ENCODE peak calls at places on chromosomes 2 and 18, in six cellular contexts. F, A, V, Q, I and H are unnamed samples.

GRCh38 chr2:2542966-2543555 is 212.0 kb upstream of the MYT1L start:
- DNase-seq in F (no peak), V (no peak), I (no peak), A (no peak), Q (no peak), H (no peak)

GRCh38 chr18:31684279-31685096 is at the start of gene B4GALT6:
- DNase-seq in I (no peak), A (peak; percentile 26), Q (no peak), V (peak; percentile 64), F (peak; percentile 12), H (no peak)

GRCh38 chr2:98460573-98461560 is 16.2 kb downstream of the INPP4A start:
- DNase-seq in I (no peak), Q (no peak), V (no peak), A (no peak), F (no peak), H (no peak)

GRCh38 chr18:58590231-58590630 is 38.7 kb downstream of the ALPK2 start:
- DNase-seq in Q (no peak), A (no peak), I (peak; percentile 88), V (no peak), F (no peak), H (peak; percentile 71)

GRCh38 chr2:118224888-118225264 is 136.6 kb downstream of the INSIG2 start:
- DNase-seq in Q (no peak), V (no peak), I (no peak), F (no peak), A (no peak), H (no peak)

GRCh38 chr2:119700866-119701265 is 21.9 kb downstream of the TMEM177 start:
- DNase-seq in Q (peak; percentile 57), F (no peak), A (no peak), V (no peak), I (no peak), H (no peak)

GRCh38 chr2:62526531-62527381 is 20.8 kb upstream of the TMEM17 start:
- DNase-seq in Q (no peak), F (no peak), I (no peak), V (no peak), A (no peak), H (no peak)

GRCh38 chr2:12589802-12590320 is 126.9 kb upstream of the TRIB2 start:
- DNase-seq in I (no peak), A (no peak), V (no peak), Q (no peak), F (no peak), H (no peak)

GRCh38 chr18:67199993-67200617 is 316.4 kb downstream of the DSEL start:
- DNase-seq in A (no peak), I (peak; percentile 69), Q (no peak), V (no peak), F (no peak), H (no peak)

GRCh38 chr18:48293954-48294893 is 115.0 kb downstream of the ZBTB7C start:
- DNase-seq in V (peak; percentile 47), A (peak; percentile 44), I (no peak), F (no peak), Q (peak; percentile 19), H (no peak)

GRCh38 chr2:190655570-190655969 is 6.7 kb downstream of the NAB1 start:
- DNase-seq in A (no peak), Q (no peak), F (no peak), V (no peak), I (no peak), H (no peak)

GRCh38 chr2:229591611-229592010 is 122.7 kb downstream of the DNER start:
- DNase-seq in F (no peak), Q (no peak), A (no peak), I (no peak), V (no peak), H (no peak)

GRCh38 chr2:36561223-36561944 is 36.6 kb downstream of the FEZ2 start:
- DNase-seq in F (no peak), A (no peak), I (peak; percentile 93), Q (no peak), V (no peak), H (no peak)

GRCh38 chr2:217286833-217287232 is 427.0 kb upstream of the TNP1 start:
- DNase-seq in I (peak; percentile 93), F (no peak), Q (no peak), A (no peak), V (no peak), H (no peak)

DNA sequence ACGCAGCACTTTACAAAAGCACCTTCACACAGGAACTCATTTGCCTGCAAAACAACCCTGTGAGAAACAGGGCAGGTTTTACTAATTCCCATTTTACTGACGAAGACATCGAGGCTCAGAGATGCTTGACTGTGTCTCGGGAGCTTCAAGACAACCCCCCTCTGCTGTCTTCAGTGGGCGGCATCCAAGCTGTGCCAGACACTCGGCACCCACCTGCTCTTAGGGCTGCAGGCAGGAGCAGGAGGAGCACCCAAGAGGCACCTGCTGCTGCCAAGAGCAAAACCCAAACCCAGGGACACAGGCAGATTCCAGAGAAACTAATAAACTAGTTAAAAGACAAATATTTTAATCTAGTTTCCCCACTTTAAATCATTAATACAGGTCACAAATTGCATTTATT is 67.9 kb downstream of the PPP4R1 start:
- DNase-seq in A (no peak), Q (no peak), F (no peak), V (no peak), I (no peak), H (no peak)
- H3K36me3 ChIP-seq in A (peaks cover 49% of the 10 kb centered on the region), Q (no peaks in the 10 kb centered on the region), F (no peaks in the 10 kb centered on the region), V (peaks cover 59% of the 10 kb centered on the region), I (peaks cover 47% of the 10 kb centered on the region), H (peaks cover 64% of the 10 kb centered on the region)

DNA sequence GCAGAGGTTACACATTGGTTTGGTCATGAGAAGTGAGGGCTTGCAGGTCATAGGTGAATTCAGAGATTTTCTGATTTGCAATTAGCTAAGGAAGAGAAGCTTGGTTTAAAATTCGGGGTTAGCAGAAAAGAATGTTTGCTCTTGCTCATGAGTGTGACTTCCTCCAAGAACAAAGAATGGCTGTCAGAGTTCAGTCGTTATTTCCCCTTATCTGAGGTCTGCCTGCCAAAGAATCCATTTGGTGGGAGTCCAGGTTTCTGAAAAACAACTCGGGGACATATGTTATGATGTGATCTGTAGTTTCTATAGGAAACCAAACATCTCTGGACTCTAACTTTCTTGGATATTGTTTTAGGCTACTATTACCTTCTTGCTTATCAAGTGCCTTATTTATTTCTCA is 3.2 kb upstream of the UGT1A6 start:
- DNase-seq in I (no peak), Q (no peak), F (no peak), A (no peak), V (no peak), H (no peak)
- H3K4me3 ChIP-seq in I (no peak overlapping the region), Q (no peak overlapping the region), F (no peak overlapping the region), A (no peak overlapping the region), V (no peak overlapping the region), H (no peak overlapping the region)

GRCh38 chr2:106863387-106863786 is 22.6 kb downstream of the ST6GAL2 start:
- DNase-seq in V (no peak), A (no peak), I (no peak), F (no peak), Q (no peak), H (no peak)
- TF ChIP-seq CTCF in V (no peak), A (no peak), I (no peak), F (no peak), Q (no peak), H (no peak)

DNA sequence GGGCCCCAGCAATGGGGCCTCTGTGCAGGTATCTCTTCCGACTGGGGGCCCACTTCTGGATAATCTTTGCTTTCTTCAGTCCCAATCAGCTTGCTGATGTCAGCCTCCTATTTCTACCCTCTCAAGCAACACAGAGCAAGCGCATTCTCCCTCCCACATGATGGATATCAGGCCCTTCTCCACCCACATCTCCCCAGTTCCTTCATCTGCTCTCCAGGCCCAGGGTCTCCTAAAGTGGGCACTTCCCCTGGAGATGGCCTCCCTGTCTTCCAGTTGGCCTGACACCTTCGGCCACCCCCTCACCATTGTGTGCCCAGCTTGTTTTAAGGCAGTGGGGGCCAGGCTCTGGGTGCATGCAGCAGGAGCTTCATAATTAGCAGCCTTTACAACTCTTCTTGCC is 96.6 kb upstream of the MCFD2 start:
- DNase-seq in V (no peak), A (no peak), I (no peak), Q (no peak), F (no peak), H (no peak)
- H3K36me3 ChIP-seq in V (peaks cover 58% of the 10 kb centered on the region), A (peaks cover 33% of the 10 kb centered on the region), I (peaks cover 34% of the 10 kb centered on the region), Q (peaks cover 6% of the 10 kb centered on the region), F (no peaks in the 10 kb centered on the region), H (peaks cover 53% of the 10 kb centered on the region)

DNA sequence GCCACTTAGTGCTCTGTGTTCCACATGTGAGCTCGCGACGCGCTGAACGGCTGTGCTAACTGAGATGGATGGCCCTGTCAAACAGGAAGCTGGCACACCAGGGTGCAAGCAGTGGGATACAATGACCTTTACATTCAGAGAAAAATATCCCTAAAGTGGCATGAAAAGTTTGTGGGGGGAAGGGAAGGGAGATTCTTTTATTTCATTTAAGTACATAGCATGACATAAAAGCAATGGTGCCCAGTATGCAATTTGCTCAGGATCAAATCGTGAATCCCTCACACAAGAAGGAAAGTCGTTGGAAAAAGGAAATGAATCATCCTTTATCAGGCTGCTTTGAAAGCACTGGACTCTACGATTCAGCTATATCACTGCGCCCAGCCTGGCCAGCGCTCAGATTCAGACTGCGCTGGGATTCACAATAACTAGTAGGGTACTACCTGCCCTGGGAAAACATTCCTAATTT is 26.0 kb downstream of the SATB2 start:
- DNase-seq in A (no peak), Q (no peak), F (no peak), I (peak; percentile 57), V (no peak), H (no peak)
- H3K4me3 ChIP-seq in A (no peak overlapping the region), Q (no peak overlapping the region), F (no peak overlapping the region), I (no peak overlapping the region), V (no peak overlapping the region), H (no peak overlapping the region)